ENCODE peak calls at places on chromosomes 7 and 10, in five cellular contexts. D, Y, K, H and Z are unnamed samples.

GRCh38 chr7:75937958-75938786 is 23.2 kb downstream of the POR start:
- DNase-seq in Y (peak; percentile 74), H (no peak), K (peak; percentile 61), D (no peak), Z (peak; percentile 42)

GRCh38 chr10:66886848-66887247 is 39.0 kb upstream of the LRRTM3 start:
- DNase-seq in H (no peak), Y (no peak), D (no peak), K (no peak), Z (no peak)

GRCh38 chr7:35349001-35349400 is 95.1 kb upstream of the TBX20 start:
- DNase-seq in Y (no peak), K (no peak), H (no peak), D (no peak), Z (no peak)

GRCh38 chr7:26468625-26469024 is 177.0 kb downstream of the SNX10 start:
- DNase-seq in Y (no peak), K (no peak), D (no peak), H (no peak), Z (no peak)

GRCh38 chr7:18530224-18531179 is 35.0 kb downstream of the HDAC9 start:
- DNase-seq in Y (no peak), H (no peak), D (no peak), K (no peak), Z (no peak)

GRCh38 chr10:88497878-88498277 is 85.2 kb downstream of the RNLS start:
- DNase-seq in Y (no peak), D (no peak), H (no peak), K (no peak), Z (no peak)

GRCh38 chr7:64504581-64505120 is 58.2 kb downstream of the ZNF680 start:
- DNase-seq in H (no peak), K (no peak), D (no peak), Y (no peak), Z (peak; percentile 35)

GRCh38 chr10:103979530-103979929 is 12.6 kb downstream of the SLK start:
- DNase-seq in K (no peak), D (no peak), H (no peak), Y (no peak), Z (no peak)

GRCh38 chr10:101029520-101030309 is 1.2 kb downstream of the PDZD7 start:
- DNase-seq in D (no peak), Y (peak; percentile 42), H (no peak), K (no peak), Z (no peak)
- TF ChIP-seq ZBTB33 in D (no peak), Y (no peak), H (no peak), K (no peak), Z (no peak)

GRCh38 chr10:70459061-70459770 is 17.7 kb upstream of the NODAL start:
- DNase-seq in Y (no peak), K (no peak), D (no peak), H (no peak), Z (no peak)
- TF ChIP-seq MAX in Y (no peak), K (no peak), D (no peak), H (no peak), Z (no peak)

DNA sequence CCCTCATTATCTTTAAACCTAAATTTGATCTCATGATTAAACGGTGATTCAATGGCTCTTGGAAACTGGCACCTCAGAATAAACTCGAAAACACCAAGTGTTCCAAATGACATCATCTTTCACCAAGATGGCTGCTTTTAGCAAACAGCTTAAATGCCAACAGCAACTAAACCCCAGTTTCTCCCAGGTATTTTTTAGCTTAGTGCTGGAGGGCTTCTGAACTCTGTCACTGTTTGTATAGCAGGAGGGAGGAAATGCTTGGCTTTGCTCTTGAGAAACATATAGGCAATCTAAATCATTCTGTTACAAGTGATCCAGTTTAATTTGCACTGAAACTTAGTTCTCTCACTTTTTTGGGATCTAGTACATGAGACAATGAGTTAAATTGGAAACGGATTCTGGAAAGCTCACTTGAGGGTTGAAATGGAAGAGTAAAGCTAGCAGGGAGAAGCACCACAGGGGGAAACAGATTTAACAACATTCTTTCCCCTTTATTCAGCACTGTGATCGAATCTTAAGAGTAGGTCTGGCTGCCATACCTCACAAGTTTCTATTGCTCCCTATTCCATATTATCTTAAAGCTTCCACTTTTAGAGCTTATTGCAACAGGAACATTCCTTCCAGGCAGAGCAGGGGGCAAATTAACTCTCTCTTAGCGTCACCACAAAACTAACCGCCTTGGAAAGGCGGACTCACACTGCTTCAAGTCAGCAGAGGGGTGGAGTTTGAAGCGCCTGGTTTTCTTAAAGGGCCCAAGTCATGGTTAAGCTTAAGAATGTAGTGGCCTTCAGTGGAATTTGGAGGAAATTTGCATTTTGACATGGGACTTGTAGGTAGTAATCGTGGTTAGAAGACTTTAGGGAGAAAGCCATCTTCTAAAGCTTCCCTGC is 1.8 kb upstream of the CCDC6 start:
- DNase-seq in Y (peak; percentile 65), D (no peak), H (no peak), K (peak; percentile 77), Z (no peak)
- TF ChIP-seq ZBTB33 in Y (no peak), D (no peak), H (no peak), K (no peak), Z (no peak)

DNA sequence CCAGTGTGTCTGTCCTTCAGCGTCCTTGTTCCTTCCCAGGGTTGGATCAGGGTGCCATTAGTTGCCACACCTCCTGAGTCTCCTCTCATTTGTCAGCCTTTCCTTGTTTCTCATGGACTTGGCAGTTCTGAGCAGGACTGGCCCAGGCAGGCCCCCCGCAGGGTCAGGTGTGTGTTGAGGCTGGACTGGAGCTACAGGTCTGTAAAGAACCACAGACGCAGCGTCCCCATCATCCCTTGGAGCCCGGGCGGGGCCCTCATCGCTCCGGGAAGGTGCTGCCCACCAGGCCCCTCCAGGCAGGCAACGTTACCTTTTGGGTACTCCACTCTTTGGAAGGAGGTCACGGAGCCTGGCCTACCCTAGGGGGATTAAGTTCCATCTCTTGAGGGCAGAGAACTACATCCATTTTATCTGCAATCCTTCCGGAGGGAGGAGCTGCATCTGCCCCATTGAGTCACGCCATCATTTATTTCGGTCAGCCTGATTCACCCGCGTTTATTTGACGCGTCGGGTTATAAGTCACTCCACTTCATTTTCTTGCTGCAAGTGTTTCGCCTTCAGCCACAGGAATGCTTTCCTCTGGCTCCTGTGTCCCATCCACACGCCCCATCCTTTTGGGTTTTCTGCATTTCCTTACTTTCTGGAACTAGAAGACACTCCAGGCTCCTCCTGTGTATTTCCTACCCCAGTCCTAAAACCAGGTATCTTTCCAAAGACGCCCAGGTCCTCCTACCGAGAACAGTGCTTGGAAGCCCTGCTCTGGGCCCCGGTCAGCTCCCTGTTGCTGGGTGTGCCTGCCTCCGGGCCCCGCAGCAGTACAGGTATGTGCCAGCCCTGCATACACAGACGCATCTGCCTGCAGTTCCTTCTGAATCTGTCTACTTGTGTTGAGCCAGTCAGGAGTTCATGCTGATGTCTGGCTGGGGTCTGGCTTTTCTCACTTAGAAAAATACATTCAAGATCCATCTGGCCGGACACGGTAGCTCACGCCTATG is 141.9 kb downstream of the MAD1L1 start:
- DNase-seq in H (no peak), D (no peak), K (no peak), Y (no peak), Z (no peak)
- TF ChIP-seq MAX in H (no peak), D (no peak), K (no peak), Y (no peak), Z (no peak)

GRCh38 chr10:70492786-70493659 is 14.5 kb downstream of the PALD1 start:
- DNase-seq in K (no peak), Y (no peak), H (no peak), D (no peak), Z (no peak)

GRCh38 chr10:70494536-70494935 is 16.0 kb downstream of the PALD1 start:
- DNase-seq in K (no peak), Y (no peak), H (no peak), D (no peak), Z (no peak)

GRCh38 chr10:70494966-70495365 is 16.4 kb downstream of the PALD1 start:
- DNase-seq in H (no peak), Y (no peak), D (no peak), K (no peak), Z (no peak)

GRCh38 chr10:70495691-70496261 is 17.2 kb downstream of the PALD1 start:
- DNase-seq in H (no peak), K (no peak), Y (no peak), D (no peak), Z (no peak)

GRCh38 chr10:70493660-70494234 is 15.2 kb downstream of the PALD1 start:
- DNase-seq in H (peak; percentile 71), Y (no peak), K (no peak), D (no peak), Z (no peak)
- TF ChIP-seq ZBTB33 in H (no peak), Y (no peak), K (no peak), D (no peak), Z (no peak)

DNA sequence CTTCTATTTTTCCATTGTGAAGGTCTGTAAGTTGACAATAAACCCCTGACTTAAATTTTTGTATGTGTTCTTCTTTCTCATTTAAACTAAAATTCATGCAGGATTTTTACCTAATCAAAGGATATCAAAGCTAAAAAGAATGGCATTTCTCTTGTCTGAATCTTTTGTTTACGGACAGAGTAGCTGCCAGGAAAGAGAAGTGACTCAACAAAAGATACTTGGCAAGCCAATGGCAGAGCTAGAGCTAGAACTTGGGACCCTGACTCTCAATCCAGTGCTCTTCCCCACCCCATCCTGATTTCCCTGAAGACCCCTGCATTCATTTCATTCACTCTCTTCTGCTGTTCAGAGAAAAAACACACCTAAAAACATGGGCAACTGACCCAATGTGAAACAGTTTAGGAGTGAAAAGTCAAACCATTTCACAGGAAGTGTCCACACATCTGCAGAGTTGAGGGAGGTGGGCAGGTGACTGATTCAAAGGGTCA is 40.2 kb upstream of the PDLIM1 start:
- DNase-seq in Y (no peak), H (no peak), K (no peak), D (no peak), Z (no peak)
- TF ChIP-seq MAX in Y (no peak), H (no peak), K (no peak), D (no peak), Z (no peak)

DNA sequence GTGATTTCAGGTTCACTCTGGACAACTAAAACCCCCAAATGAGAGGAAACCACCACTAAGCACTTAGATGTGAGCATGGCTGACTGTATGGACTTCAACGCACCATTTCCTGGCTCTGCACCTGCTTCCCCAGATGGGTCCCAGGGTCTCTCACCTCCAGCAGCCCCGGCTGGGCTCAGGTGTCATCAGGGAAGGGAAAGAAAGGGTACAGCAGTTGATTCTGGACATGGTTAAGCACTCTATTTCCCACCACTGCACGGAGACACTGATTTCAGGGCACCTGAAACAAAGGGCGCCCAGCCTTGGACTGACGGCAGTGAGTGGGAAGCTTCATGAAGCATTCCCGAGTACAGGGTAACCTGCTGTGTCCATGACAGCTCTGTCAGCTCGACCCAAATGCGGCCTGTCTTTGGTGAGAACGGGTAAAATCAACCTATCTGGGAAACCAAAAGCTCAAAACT is 19.0 kb downstream of the FAM53B start:
- DNase-seq in K (no peak), H (no peak), Y (no peak), D (no peak), Z (no peak)
- TF ChIP-seq ZBTB33 in K (no peak), H (no peak), Y (no peak), D (no peak), Z (no peak)